ENCODE peak calls at places on chromosomes 5 and 9, in nine cellular contexts. K, S, G, N, M, T, C, F and P are unnamed samples.

GRCh38 chr5:140480310-140481014 is 67.0 kb upstream of the EIF4EBP3 start:
- DNase-seq in K (no peak), S (no peak), G (no peak), N (no peak), M (no peak), T (no peak), C (no peak), F (no peak), P (no peak)

GRCh38 chr9:76090909-76091308 is 200.4 kb downstream of the PCSK5 start:
- DNase-seq in K (no peak), S (no peak), G (no peak), N (no peak), M (no peak), T (no peak), C (no peak), F (no peak), P (no peak)

GRCh38 chr5:36944607-36945225 is 68.1 kb downstream of the NIPBL start:
- DNase-seq in K (no peak), S (no peak), G (peak; percentile 85), N (peak; percentile 51), M (no peak), T (peak; percentile 75), C (no peak), F (no peak), P (no peak)

GRCh38 chr5:175377816-175378215 is 66.2 kb downstream of the DRD1 start:
- DNase-seq in K (no peak), S (no peak), G (no peak), N (no peak), M (no peak), T (no peak), C (no peak), F (no peak), P (no peak)

GRCh38 chr5:68464424-68464823 is 248.9 kb downstream of the PIK3R1 start:
- DNase-seq in K (no peak), S (no peak), G (peak; percentile 2), N (no peak), M (no peak), T (peak; percentile 24), C (no peak), F (no peak), P (no peak)

GRCh38 chr5:6632324-6632930 is 417 bp downstream of the NSUN2 start:
- DNase-seq in K (no peak), S (no peak), G (peak; percentile 55), N (no peak), M (no peak), T (peak; percentile 54), C (no peak), F (peak; percentile 69), P (no peak)

GRCh38 chr5:166356096-166356495 is 1935.3 kb upstream of the WWC1 start:
- DNase-seq in K (no peak), S (no peak), G (no peak), N (no peak), M (no peak), T (no peak), C (no peak), F (no peak), P (no peak)

GRCh38 chr9:8845376-8845775 is 1045.8 kb upstream of the DMAC1 start:
- DNase-seq in K (no peak), S (no peak), G (no peak), N (no peak), M (peak; percentile 84), T (no peak), C (no peak), F (no peak), P (no peak)

GRCh38 chr9:109469646-109470358 is 28.3 kb downstream of the PTPN3 start:
- DNase-seq in K (peak; percentile 30), S (no peak), G (peak; percentile 80), N (peak; percentile 61), M (peak; percentile 86), T (peak; percentile 73), C (no peak), F (peak; percentile 82), P (peak; percentile 77)

GRCh38 chr9:109467936-109468335 is 30.2 kb downstream of the PTPN3 start:
- DNase-seq in K (no peak), S (no peak), G (no peak), N (no peak), M (no peak), T (no peak), C (no peak), F (no peak), P (no peak)

GRCh38 chr9:109466623-109467590 is 31.2 kb downstream of the PTPN3 start:
- DNase-seq in K (no peak), S (no peak), G (peak; percentile 18), N (no peak), M (no peak), T (no peak), C (no peak), F (no peak), P (no peak)

GRCh38 chr9:109471475-109471874 is 26.6 kb downstream of the PTPN3 start:
- DNase-seq in K (no peak), S (no peak), G (no peak), N (no peak), M (no peak), T (no peak), C (no peak), F (no peak), P (no peak)

DNA sequence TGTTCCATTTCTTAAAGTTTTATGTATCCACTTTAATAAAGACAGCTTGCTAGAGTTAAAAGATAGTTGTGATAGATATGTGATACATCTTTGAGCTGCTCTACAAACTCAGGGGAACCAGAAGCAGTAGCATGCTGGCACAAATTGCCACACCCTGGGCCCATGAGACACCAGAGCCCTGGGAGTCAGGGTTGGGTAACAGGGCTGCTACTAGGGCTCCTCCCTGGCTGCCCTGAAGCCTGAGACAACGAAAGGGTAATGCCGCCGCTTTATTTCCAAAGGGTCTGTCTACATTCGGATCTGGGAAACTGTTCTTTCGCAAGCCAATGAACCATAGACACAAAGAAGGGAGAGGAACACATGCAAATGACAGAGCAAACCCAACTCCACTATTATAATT is 29.2 kb downstream of the PTPN3 start:
- DNase-seq in K (no peak), S (no peak), G (no peak), N (no peak), M (no peak), T (no peak), C (no peak), F (no peak), P (no peak)
- H3K27me3 ChIP-seq in K (no peaks in the 10 kb centered on the region), S (no peaks in the 10 kb centered on the region), G (no peaks in the 10 kb centered on the region), N (no peaks in the 10 kb centered on the region), M (no peaks in the 10 kb centered on the region), T (peaks cover 13% of the 10 kb centered on the region), C (no peaks in the 10 kb centered on the region), F (no peaks in the 10 kb centered on the region), P (no peaks in the 10 kb centered on the region)

DNA sequence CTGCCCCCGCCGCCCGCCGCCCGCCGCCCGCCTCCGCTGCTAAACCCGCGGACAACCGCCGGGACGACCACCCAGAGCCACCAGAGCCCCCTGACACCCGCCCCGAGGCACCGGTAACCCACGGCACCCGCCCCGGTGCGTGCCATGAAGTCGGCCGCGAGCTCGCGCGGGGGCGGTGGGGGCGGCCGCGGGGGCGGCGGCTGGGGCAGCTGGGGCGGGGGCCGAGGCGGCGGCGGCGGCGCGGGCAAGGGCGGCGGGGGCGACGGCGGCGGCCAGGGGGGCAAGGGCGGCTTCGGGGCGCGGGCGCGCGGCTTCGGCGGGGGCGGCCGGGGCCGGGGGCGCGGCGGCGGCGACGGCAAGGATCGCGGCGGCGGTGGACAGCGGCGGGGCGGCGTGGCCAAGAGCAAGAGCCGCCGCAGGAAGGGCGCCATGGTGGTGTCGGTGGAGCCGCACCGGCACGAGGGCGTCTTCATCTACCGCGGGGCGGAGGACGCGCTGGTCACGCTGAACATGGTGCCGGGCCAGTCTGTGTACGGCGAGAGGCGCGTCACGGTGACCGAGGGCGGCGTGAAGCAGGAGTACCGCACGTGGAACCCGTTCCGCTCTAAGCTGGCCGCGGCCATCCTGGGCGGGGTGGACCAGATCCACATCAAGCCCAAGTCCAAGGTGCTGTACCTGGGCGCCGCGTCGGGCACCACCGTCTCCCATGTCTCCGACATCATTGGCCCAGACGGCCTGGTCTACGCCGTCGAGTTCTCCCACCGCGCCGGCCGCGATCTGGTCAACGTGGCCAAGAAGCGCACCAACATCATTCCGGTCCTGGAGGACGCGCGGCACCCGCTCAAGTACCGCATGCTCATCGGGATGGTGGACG is 493 bp downstream of the FBLL1 start:
- DNase-seq in K (no peak), S (peak; percentile 72), G (no peak), N (no peak), M (no peak), T (peak; percentile 4), C (no peak), F (no peak), P (no peak)
- H3K4me3 ChIP-seq in K (no peak overlapping the region), S (peak overlapping the region; percentile 19), G (no peak overlapping the region), N (no peak overlapping the region), M (peak overlapping the region; percentile 53), T (peak overlapping the region; percentile 51), C (no peak overlapping the region), F (peak overlapping the region; percentile 35), P (peak overlapping the region; percentile 29)

DNA sequence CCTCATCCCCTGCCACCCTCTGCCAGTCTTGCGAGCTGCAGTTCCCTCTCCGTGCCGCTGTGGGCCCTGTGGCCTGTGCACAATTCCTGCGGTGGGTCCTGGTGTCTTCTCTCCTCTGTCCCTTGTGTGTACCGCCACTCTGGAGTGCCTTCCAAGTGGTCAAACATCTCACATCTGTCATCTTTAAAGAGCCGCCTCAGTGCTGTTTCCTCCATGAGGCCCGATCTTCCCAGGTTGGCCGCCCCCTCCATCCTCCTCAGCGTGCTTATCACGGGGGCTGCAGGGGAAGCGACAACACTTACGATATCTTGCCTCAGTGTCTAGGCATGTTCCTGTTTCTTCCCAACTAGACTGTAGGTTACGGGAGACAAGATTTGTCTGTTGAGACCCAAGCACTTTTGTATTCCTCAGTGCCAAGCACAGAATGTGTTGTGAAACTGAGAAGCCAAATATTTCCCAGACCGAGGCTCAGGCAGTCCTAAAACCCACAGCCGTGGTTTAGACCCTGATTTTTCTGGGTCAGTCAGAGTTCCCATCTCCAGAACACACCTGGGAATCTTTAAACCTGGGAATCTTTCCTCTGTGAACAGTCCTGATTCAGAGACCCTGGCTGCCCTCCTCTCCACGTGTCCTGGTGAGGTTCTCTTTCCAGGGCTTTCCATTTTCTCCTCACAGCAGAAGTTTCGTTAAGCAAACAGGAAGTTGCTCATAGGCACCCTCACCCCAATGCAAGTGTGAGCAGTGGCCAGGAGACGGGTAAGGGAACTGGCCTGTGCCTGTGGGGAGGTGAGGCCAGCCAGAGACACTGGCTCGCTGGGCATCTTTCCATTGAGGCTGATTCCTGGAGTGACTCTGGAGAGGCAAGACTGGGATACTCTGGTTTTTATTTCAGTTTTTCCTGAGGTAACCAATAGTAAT is 28.8 kb downstream of the SLC46A2 start:
- DNase-seq in K (no peak), S (peak; percentile 83), G (no peak), N (no peak), M (no peak), T (peak; percentile 46), C (no peak), F (peak; percentile 76), P (peak; percentile 64)
- H3K27ac ChIP-seq in K (no peak overlapping the region), S (peak overlapping the region; percentile 89), G (no peak overlapping the region), N (no peak overlapping the region), M (peak overlapping the region; percentile 59), T (no peak overlapping the region), C (no peak overlapping the region), F (peak overlapping the region; percentile 17), P (no peak overlapping the region)

GRCh38 chr9:122092611-122093506 is at the start of gene TTLL11:
- DNase-seq in K (peak; percentile 48), S (peak; percentile 98), G (peak; percentile 87), N (peak; percentile 82), M (peak; percentile 98), T (peak; percentile 95), C (peak; percentile 96), F (peak; percentile 98), P (peak; percentile 98)

GRCh38 chr9:122097679-122098315 is 4.7 kb upstream of the TTLL11 start:
- DNase-seq in K (no peak), S (no peak), G (no peak), N (no peak), M (no peak), T (no peak), C (no peak), F (peak; percentile 12), P (no peak)

GRCh38 chr9:122091682-122092592 is 1.2 kb downstream of the TTLL11 start:
- DNase-seq in K (no peak), S (no peak), G (no peak), N (no peak), M (no peak), T (no peak), C (no peak), F (peak; percentile 7), P (no peak)

GRCh38 chr9:122096620-122097415 is 3.7 kb upstream of the TTLL11 start:
- DNase-seq in K (no peak), S (no peak), G (no peak), N (no peak), M (no peak), T (no peak), C (no peak), F (peak; percentile 13), P (no peak)

GRCh38 chr9:122095010-122095767 is 2.1 kb upstream of the TTLL11 start:
- DNase-seq in K (no peak), S (no peak), G (peak; percentile 65), N (peak; percentile 66), M (peak; percentile 56), T (peak; percentile 73), C (peak; percentile 22), F (peak; percentile 54), P (no peak)
- H3K27me3 ChIP-seq in K (no peaks in the 10 kb centered on the region), S (no peaks in the 10 kb centered on the region), G (peaks cover 12% of the 10 kb centered on the region), N (no peaks in the 10 kb centered on the region), M (no peaks in the 10 kb centered on the region), T (peaks cover 2% of the 10 kb centered on the region), C (no peaks in the 10 kb centered on the region), F (no peaks in the 10 kb centered on the region), P (no peaks in the 10 kb centered on the region)